ENCODE peak calls at places on chromosomes 7 and 10, in nine cellular contexts. One of them, this sample, is unnamed.

GRCh38 chr7:146826338-146826737 is 709.7 kb downstream of the CNTNAP2 start:
- DNase-seq in naive thymus-derived CD4-positive, alpha-beta T cell: no peak
- DNase-seq in PC-3: no peak
- DNase-seq in psoas muscle: no peak
- DNase-seq in A549: no peak
- DNase-seq in coronary artery: no peak
- DNase-seq in AG04450: no peak
- DNase-seq in esophagus muscularis mucosa: no peak
- DNase-seq in dorsolateral prefrontal cortex: no peak
- DNase-seq in this sample: no peak

GRCh38 chr10:128398103-128398502 is 271.9 kb upstream of the MKI67 start:
- DNase-seq in naive thymus-derived CD4-positive, alpha-beta T cell: no peak
- DNase-seq in PC-3: no peak
- DNase-seq in psoas muscle: no peak
- DNase-seq in A549: no peak
- DNase-seq in coronary artery: no peak
- DNase-seq in AG04450: no peak
- DNase-seq in esophagus muscularis mucosa: no peak
- DNase-seq in dorsolateral prefrontal cortex: no peak
- DNase-seq in this sample: no peak

GRCh38 chr10:28883741-28884443 is 206.6 kb downstream of the BAMBI start:
- DNase-seq in naive thymus-derived CD4-positive, alpha-beta T cell: no peak
- DNase-seq in PC-3: peak
- DNase-seq in psoas muscle: no peak
- DNase-seq in A549: peak
- DNase-seq in coronary artery: no peak
- DNase-seq in AG04450: no peak
- DNase-seq in esophagus muscularis mucosa: no peak
- DNase-seq in dorsolateral prefrontal cortex: no peak
- DNase-seq in this sample: no peak

GRCh38 chr10:44334621-44335184 is 50.2 kb downstream of the CXCL12 start:
- DNase-seq in naive thymus-derived CD4-positive, alpha-beta T cell: no peak
- DNase-seq in PC-3: peak
- DNase-seq in psoas muscle: no peak
- DNase-seq in A549: no peak
- DNase-seq in coronary artery: peak
- DNase-seq in AG04450: peak
- DNase-seq in esophagus muscularis mucosa: no peak
- DNase-seq in dorsolateral prefrontal cortex: no peak
- DNase-seq in this sample: no peak

GRCh38 chr7:38863609-38864291 is 45.2 kb downstream of the VPS41 start:
- DNase-seq in naive thymus-derived CD4-positive, alpha-beta T cell: no peak
- DNase-seq in PC-3: peak
- DNase-seq in psoas muscle: no peak
- DNase-seq in A549: no peak
- DNase-seq in coronary artery: no peak
- DNase-seq in AG04450: no peak
- DNase-seq in esophagus muscularis mucosa: no peak
- DNase-seq in dorsolateral prefrontal cortex: no peak
- DNase-seq in this sample: no peak

GRCh38 chr10:121296856-121297255 is 301.4 kb downstream of the FGFR2 start:
- DNase-seq in naive thymus-derived CD4-positive, alpha-beta T cell: no peak
- DNase-seq in PC-3: no peak
- DNase-seq in psoas muscle: no peak
- DNase-seq in A549: no peak
- DNase-seq in coronary artery: no peak
- DNase-seq in AG04450: no peak
- DNase-seq in esophagus muscularis mucosa: no peak
- DNase-seq in dorsolateral prefrontal cortex: no peak
- DNase-seq in this sample: no peak

GRCh38 chr7:125347264-125347663 is 417.6 kb upstream of the POT1 start:
- DNase-seq in naive thymus-derived CD4-positive, alpha-beta T cell: no peak
- DNase-seq in PC-3: no peak
- DNase-seq in psoas muscle: no peak
- DNase-seq in A549: no peak
- DNase-seq in coronary artery: no peak
- DNase-seq in AG04450: no peak
- DNase-seq in esophagus muscularis mucosa: no peak
- DNase-seq in dorsolateral prefrontal cortex: no peak
- DNase-seq in this sample: no peak

GRCh38 chr10:122249991-122250750 is 20.9 kb upstream of the BTBD16 start:
- DNase-seq in naive thymus-derived CD4-positive, alpha-beta T cell: no peak
- DNase-seq in PC-3: no peak
- DNase-seq in psoas muscle: no peak
- DNase-seq in A549: no peak
- DNase-seq in coronary artery: no peak
- DNase-seq in AG04450: no peak
- DNase-seq in esophagus muscularis mucosa: no peak
- DNase-seq in dorsolateral prefrontal cortex: no peak
- DNase-seq in this sample: no peak

GRCh38 chr7:43856316-43856715 is 13.0 kb downstream of the MRPS24 start:
- DNase-seq in naive thymus-derived CD4-positive, alpha-beta T cell: no peak
- DNase-seq in PC-3: no peak
- DNase-seq in psoas muscle: no peak
- DNase-seq in A549: no peak
- DNase-seq in coronary artery: no peak
- DNase-seq in AG04450: no peak
- DNase-seq in esophagus muscularis mucosa: no peak
- DNase-seq in dorsolateral prefrontal cortex: no peak
- DNase-seq in this sample: no peak

GRCh38 chr10:79017882-79018550 is 50.8 kb upstream of the ZMIZ1 start:
- DNase-seq in naive thymus-derived CD4-positive, alpha-beta T cell: no peak
- DNase-seq in PC-3: no peak
- DNase-seq in psoas muscle: no peak
- DNase-seq in A549: no peak
- DNase-seq in coronary artery: no peak
- DNase-seq in AG04450: no peak
- DNase-seq in esophagus muscularis mucosa: no peak
- DNase-seq in dorsolateral prefrontal cortex: no peak
- DNase-seq in this sample: no peak

GRCh38 chr7:55170335-55170734 is 151.5 kb downstream of the EGFR start:
- DNase-seq in naive thymus-derived CD4-positive, alpha-beta T cell: no peak
- DNase-seq in PC-3: no peak
- DNase-seq in psoas muscle: no peak
- DNase-seq in A549: no peak
- DNase-seq in coronary artery: no peak
- DNase-seq in AG04450: no peak
- DNase-seq in esophagus muscularis mucosa: no peak
- DNase-seq in dorsolateral prefrontal cortex: no peak
- DNase-seq in this sample: no peak

GRCh38 chr7:14787551-14787950 is 115.0 kb downstream of the DGKB start:
- DNase-seq in naive thymus-derived CD4-positive, alpha-beta T cell: no peak
- DNase-seq in PC-3: no peak
- DNase-seq in psoas muscle: no peak
- DNase-seq in A549: no peak
- DNase-seq in coronary artery: no peak
- DNase-seq in AG04450: no peak
- DNase-seq in esophagus muscularis mucosa: no peak
- DNase-seq in dorsolateral prefrontal cortex: no peak
- DNase-seq in this sample: no peak
- H3K27ac ChIP-seq in naive thymus-derived CD4-positive, alpha-beta T cell: no peak
- H3K27ac ChIP-seq in PC-3: no peak
- H3K27ac ChIP-seq in psoas muscle: no peak
- H3K27ac ChIP-seq in A549: no peak
- H3K27ac ChIP-seq in coronary artery: no peak
- H3K27ac ChIP-seq in AG04450: no peak
- H3K27ac ChIP-seq in esophagus muscularis mucosa: no peak
- H3K27ac ChIP-seq in dorsolateral prefrontal cortex: no peak
- H3K27ac ChIP-seq in this sample: no peak

GRCh38 chr7:40223451-40224112 is 88.8 kb downstream of the SUGCT start:
- DNase-seq in naive thymus-derived CD4-positive, alpha-beta T cell: no peak
- DNase-seq in PC-3: no peak
- DNase-seq in psoas muscle: no peak
- DNase-seq in A549: no peak
- DNase-seq in coronary artery: no peak
- DNase-seq in AG04450: no peak
- DNase-seq in esophagus muscularis mucosa: no peak
- DNase-seq in dorsolateral prefrontal cortex: no peak
- DNase-seq in this sample: no peak

GRCh38 chr7:40220421-40220911 is 85.7 kb downstream of the SUGCT start:
- DNase-seq in naive thymus-derived CD4-positive, alpha-beta T cell: no peak
- DNase-seq in PC-3: peak
- DNase-seq in psoas muscle: no peak
- DNase-seq in A549: no peak
- DNase-seq in coronary artery: no peak
- DNase-seq in AG04450: no peak
- DNase-seq in esophagus muscularis mucosa: no peak
- DNase-seq in dorsolateral prefrontal cortex: no peak
- DNase-seq in this sample: no peak

GRCh38 chr7:40219917-40220316 is 85.1 kb downstream of the SUGCT start:
- DNase-seq in naive thymus-derived CD4-positive, alpha-beta T cell: no peak
- DNase-seq in PC-3: peak
- DNase-seq in psoas muscle: no peak
- DNase-seq in A549: no peak
- DNase-seq in coronary artery: no peak
- DNase-seq in AG04450: no peak
- DNase-seq in esophagus muscularis mucosa: no peak
- DNase-seq in dorsolateral prefrontal cortex: no peak
- DNase-seq in this sample: no peak

GRCh38 chr7:40221836-40222235 is 87.0 kb downstream of the SUGCT start:
- DNase-seq in naive thymus-derived CD4-positive, alpha-beta T cell: no peak
- DNase-seq in PC-3: peak
- DNase-seq in psoas muscle: no peak
- DNase-seq in A549: no peak
- DNase-seq in coronary artery: no peak
- DNase-seq in AG04450: peak
- DNase-seq in esophagus muscularis mucosa: no peak
- DNase-seq in dorsolateral prefrontal cortex: no peak
- DNase-seq in this sample: no peak
- H3K27ac ChIP-seq in naive thymus-derived CD4-positive, alpha-beta T cell: no peak
- H3K27ac ChIP-seq in PC-3: no peak
- H3K27ac ChIP-seq in psoas muscle: no peak
- H3K27ac ChIP-seq in A549: no peak
- H3K27ac ChIP-seq in coronary artery: peak
- H3K27ac ChIP-seq in AG04450: peak
- H3K27ac ChIP-seq in esophagus muscularis mucosa: peak
- H3K27ac ChIP-seq in dorsolateral prefrontal cortex: no peak
- H3K27ac ChIP-seq in this sample: no peak

DNA sequence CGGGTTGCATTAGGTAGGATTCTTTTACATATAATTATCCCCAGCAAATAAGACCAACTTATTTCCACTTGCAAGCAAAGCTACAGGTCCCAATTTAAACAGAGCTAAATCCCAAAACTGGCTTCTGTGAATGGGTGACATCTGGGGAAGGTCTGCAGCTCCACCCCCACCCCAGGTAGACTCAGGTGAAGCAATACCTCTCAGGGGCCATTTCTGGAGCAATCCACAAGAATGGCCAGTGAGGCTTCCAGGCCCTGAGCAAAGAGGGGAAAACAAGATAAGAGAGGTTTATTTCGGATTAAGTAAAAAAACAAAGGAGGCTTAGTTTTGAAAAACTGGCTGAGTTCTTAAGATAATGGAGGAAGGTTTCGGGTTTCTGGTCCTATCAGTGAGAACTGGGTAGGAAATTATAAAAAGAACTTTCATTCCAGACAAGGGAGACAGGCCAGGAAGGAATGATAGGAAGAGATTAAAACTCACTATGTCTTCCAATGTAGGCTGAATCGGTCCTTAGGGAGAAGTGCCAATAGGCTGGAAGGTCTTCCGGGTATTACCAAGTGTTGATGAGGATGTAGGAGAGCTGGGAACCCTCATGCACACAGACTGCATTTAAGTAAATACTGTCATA is 25.4 kb downstream of the SH3PXD2A start:
- DNase-seq in naive thymus-derived CD4-positive, alpha-beta T cell: no peak
- DNase-seq in PC-3: no peak
- DNase-seq in psoas muscle: no peak
- DNase-seq in A549: no peak
- DNase-seq in coronary artery: no peak
- DNase-seq in AG04450: no peak
- DNase-seq in esophagus muscularis mucosa: no peak
- DNase-seq in dorsolateral prefrontal cortex: no peak
- DNase-seq in this sample: no peak
- H3K27ac ChIP-seq in naive thymus-derived CD4-positive, alpha-beta T cell: no peak
- H3K27ac ChIP-seq in PC-3: no peak
- H3K27ac ChIP-seq in psoas muscle: no peak
- H3K27ac ChIP-seq in A549: no peak
- H3K27ac ChIP-seq in coronary artery: no peak
- H3K27ac ChIP-seq in AG04450: no peak
- H3K27ac ChIP-seq in esophagus muscularis mucosa: no peak
- H3K27ac ChIP-seq in dorsolateral prefrontal cortex: no peak
- H3K27ac ChIP-seq in this sample: no peak

GRCh38 chr10:18102404-18102803 is 37.8 kb upstream of the CACNB2 start:
- DNase-seq in naive thymus-derived CD4-positive, alpha-beta T cell: no peak
- DNase-seq in PC-3: no peak
- DNase-seq in psoas muscle: no peak
- DNase-seq in A549: no peak
- DNase-seq in coronary artery: no peak
- DNase-seq in AG04450: no peak
- DNase-seq in esophagus muscularis mucosa: no peak
- DNase-seq in dorsolateral prefrontal cortex: no peak
- DNase-seq in this sample: no peak
- H3K27ac ChIP-seq in naive thymus-derived CD4-positive, alpha-beta T cell: no peak
- H3K27ac ChIP-seq in PC-3: no peak
- H3K27ac ChIP-seq in psoas muscle: no peak
- H3K27ac ChIP-seq in A549: no peak
- H3K27ac ChIP-seq in coronary artery: no peak
- H3K27ac ChIP-seq in AG04450: no peak
- H3K27ac ChIP-seq in esophagus muscularis mucosa: no peak
- H3K27ac ChIP-seq in dorsolateral prefrontal cortex: no peak
- H3K27ac ChIP-seq in this sample: no peak

This sample was measured in iPS DF 6.9.